ENCODE peak calls at places on chromosomes 13 and 19, in eight cellular contexts. F is dorsolateral prefrontal cortex, Z is colonic mucosa, H is neural progenitor cell, Q is RWPE2, Y is thoracic aorta, D is OCI-LY7, P is lower leg skin. T is an unnamed sample.

GRCh38 chr13:38361551-38362262 is 12.1 kb downstream of the UFM1 start:
- DNase-seq in F (no peak), Z (no peak), H (no peak), Q (no peak), Y (no peak), D (no peak), P (no peak), T (no peak)

GRCh38 chr13:40129467-40129866 is 474.0 kb downstream of the COG6 start:
- DNase-seq in F (no peak), Z (no peak), H (no peak), Q (no peak), Y (no peak), D (no peak), P (no peak), T (no peak)

GRCh38 chr13:97004096-97004876 is 10.0 kb upstream of the OXGR1 start:
- DNase-seq in F (no peak), Z (no peak), H (no peak), Q (no peak), Y (no peak), D (no peak), P (no peak), T (no peak)

GRCh38 chr19:46766569-46767317 is 20.5 kb upstream of the STRN4 start:
- DNase-seq in F (no peak), Z (peak; percentile 61), H (peak; percentile 69), Q (no peak), Y (no peak), D (peak; percentile 73), P (no peak), T (peak; percentile 58)

GRCh38 chr19:18712981-18713380 is 29.5 kb downstream of the CRTC1 start:
- DNase-seq in F (no peak), Z (no peak), H (no peak), Q (no peak), Y (no peak), D (no peak), P (no peak), T (no peak)

GRCh38 chr19:53982611-53983010 is 8.8 kb upstream of the CACNG6 start:
- DNase-seq in F (no peak), Z (peak; percentile 34), H (peak; percentile 44), Q (no peak), Y (no peak), D (no peak), P (peak; percentile 90), T (peak; percentile 59)

GRCh38 chr19:34308381-34309367 is 54.3 kb downstream of the GARRE1 start:
- DNase-seq in F (no peak), Z (no peak), H (no peak), Q (no peak), Y (no peak), D (peak; percentile 49), P (no peak), T (no peak)

GRCh38 chr13:31046711-31047279 is 114.3 kb downstream of the TEX26 start:
- DNase-seq in F (peak; percentile 36), Z (peak; percentile 54), H (peak; percentile 10), Q (no peak), Y (no peak), D (no peak), P (peak; percentile 86), T (no peak)

GRCh38 chr19:681029-681626 is 4.9 kb downstream of the FSTL3 start:
- DNase-seq in F (peak; percentile 80), Z (no peak), H (peak; percentile 94), Q (no peak), Y (no peak), D (peak; percentile 93), P (peak; percentile 92), T (peak; percentile 90)

GRCh38 chr13:47708386-47708785 is 292.7 kb downstream of the SUCLA2 start:
- DNase-seq in F (no peak), Z (no peak), H (no peak), Q (no peak), Y (no peak), D (no peak), P (no peak), T (no peak)

GRCh38 chr19:28063702-28064101 is 1149.2 kb downstream of the UQCRFS1 start:
- DNase-seq in F (no peak), Z (no peak), H (no peak), Q (no peak), Y (no peak), D (no peak), P (no peak), T (no peak)

GRCh38 chr13:82758056-82758455 is 1124.2 kb downstream of the SLITRK1 start:
- DNase-seq in F (no peak), Z (no peak), H (peak; percentile 41), Q (no peak), Y (no peak), D (no peak), P (no peak), T (no peak)

GRCh38 chr13:106161186-106161585 is 374.3 kb downstream of the EFNB2 start:
- DNase-seq in F (no peak), Z (no peak), H (no peak), Q (no peak), Y (no peak), D (no peak), P (no peak), T (no peak)

GRCh38 chr19:49884760-49885159 is 7.3 kb downstream of the TBC1D17 start:
- DNase-seq in F (no peak), Z (no peak), H (no peak), Q (no peak), Y (no peak), D (no peak), P (no peak), T (no peak)

GRCh38 chr19:16942583-16942982 is 53.8 kb downstream of the F2RL3 start:
- DNase-seq in F (no peak), Z (no peak), H (no peak), Q (no peak), Y (no peak), D (no peak), P (peak; percentile 58), T (peak; percentile 22)

DNA sequence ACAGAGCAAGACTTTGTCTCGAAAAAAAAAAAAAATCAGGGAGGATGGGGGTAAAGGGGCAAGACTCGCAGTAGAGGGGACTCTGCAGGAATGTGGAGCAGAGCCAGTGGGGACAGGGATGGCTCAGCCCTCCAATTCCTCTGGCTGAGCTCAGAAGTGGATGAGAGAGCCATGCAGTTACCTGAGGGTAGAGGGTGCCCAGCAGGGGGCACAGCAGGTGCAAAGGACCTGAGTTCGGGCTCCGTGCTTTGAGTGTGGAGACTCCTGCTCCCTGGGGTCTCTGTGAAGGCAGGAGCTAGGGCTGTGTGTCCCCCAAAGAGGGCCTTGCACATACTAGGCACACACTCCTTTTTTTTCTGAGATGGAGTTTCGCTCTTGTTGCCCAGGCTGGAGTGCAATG is 7.7 kb downstream of the DOCK6 start:
- DNase-seq in F (no peak), Z (no peak), H (no peak), Q (no peak), Y (no peak), D (no peak), P (no peak), T (no peak)
- TF ChIP-seq CTCF in F (no peak), Z (no peak), H (no peak), Q (no peak), Y (no peak), D (peak; percentile 62), P (no peak), T (no peak)

DNA sequence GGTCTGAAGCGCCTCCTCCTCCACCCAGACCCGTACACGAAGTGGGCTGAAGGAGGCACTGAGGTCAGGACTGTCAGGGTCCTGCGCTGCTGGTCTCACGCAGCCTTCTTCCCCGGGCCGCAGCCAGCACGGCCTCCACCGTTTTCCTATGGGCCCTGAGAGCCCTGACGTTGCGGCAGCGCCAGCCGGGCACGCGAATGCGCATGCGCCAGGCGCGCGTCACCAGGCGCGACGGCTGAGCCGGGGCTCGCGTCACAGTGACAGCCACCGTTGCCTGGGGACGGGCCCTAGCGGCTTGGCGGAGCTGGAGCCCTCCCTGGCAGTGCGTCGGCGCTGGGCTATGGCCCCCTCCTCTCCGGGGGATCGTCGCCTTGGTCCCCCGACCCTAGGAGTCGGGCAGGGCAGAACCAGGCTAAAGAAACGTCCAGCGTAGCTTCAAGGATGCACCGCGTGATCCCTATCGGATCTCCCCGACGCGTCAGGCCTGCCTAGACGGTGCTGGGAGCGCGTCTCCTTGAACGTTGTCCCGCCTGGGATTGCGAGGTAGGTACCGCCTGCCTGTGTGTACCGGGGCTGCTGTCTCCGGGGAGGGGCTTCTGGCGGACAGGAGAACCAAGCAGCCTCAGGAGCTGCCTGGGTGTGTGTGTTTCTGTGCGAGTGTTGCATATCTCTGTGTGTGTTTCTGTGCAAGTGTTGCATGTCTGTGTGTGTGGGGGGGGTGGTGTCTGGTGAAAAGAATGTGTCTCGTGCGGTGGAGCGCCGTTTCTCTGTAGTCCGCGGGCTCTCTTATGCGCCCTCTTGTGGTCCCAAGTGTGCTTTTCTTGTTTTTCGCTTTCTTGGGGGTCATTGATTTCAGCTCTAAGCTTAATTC is 43.2 kb downstream of the ZNF571 start:
- DNase-seq in F (no peak), Z (peak; percentile 66), H (no peak), Q (no peak), Y (no peak), D (no peak), P (peak; percentile 84), T (no peak)
- H3K4me3 ChIP-seq in F (no peak overlapping the region), Z (peak overlapping the region; percentile 52), H (no peak overlapping the region), Q (peak overlapping the region; percentile 36), Y (peak overlapping the region; percentile 49), D (no peak overlapping the region), P (peak overlapping the region; percentile 13), T (peak overlapping the region; percentile 18)

GRCh38 chr13:50081899-50082425 is 66.7 kb downstream of the KCNRG start:
- DNase-seq in F (peak; percentile 98), Z (peak; percentile 99), H (peak; percentile 99), Q (peak; percentile 95), Y (peak; percentile 92), D (peak; percentile 98), P (peak; percentile 99), T (peak; percentile 98)
- TF ChIP-seq CTCF in F (peak; percentile 49), Z (no peak), H (no peak), Q (no peak), Y (no peak), D (peak; percentile 1), P (no peak), T (no peak)

GRCh38 chr13:69616398-69616797 is 491.2 kb upstream of the ATXN8OS start:
- DNase-seq in F (no peak), Z (no peak), H (no peak), Q (no peak), Y (no peak), D (no peak), P (no peak), T (no peak)
- H3K4me3 ChIP-seq in F (no peak overlapping the region), Z (no peak overlapping the region), H (no peak overlapping the region), Q (no peak overlapping the region), Y (no peak overlapping the region), D (no peak overlapping the region), P (no peak overlapping the region), T (no peak overlapping the region)

GRCh38 chr13:107200491-107200890 is 632.6 kb upstream of the ARGLU1 start:
- DNase-seq in F (no peak), Z (no peak), H (no peak), Q (no peak), Y (no peak), D (no peak), P (no peak), T (no peak)
- TF ChIP-seq CTCF in F (no peak), Z (no peak), H (no peak), Q (no peak), Y (no peak), D (no peak), P (no peak), T (no peak)

DNA sequence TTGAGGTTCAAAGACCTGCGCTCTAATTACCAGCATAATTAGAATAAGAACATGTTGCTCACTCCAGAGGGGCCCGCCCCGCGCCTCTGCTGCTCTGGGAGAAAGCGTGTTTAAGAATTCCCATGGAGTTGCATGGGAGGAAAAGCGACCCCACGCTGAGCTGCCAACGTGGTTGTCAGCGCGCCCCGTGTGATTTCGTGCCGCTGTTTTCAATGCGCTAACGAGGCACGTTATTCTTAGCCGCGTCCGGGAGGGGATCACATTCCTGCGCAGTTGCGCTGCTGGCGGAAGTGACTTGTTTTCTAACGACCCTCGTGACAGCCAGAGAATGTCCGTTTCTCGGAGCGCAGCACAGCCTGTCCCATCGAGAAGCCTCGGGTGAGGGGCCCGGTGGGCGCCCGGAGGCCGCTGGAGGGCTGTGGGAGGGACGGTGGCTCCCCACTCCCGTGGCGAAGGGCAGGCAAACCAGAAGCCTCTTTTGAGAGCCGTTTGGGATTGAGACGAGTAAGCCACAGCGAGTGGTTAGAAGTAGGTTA is 173.8 kb upstream of the SOX1 start:
- DNase-seq in F (no peak), Z (no peak), H (peak; percentile 93), Q (no peak), Y (no peak), D (no peak), P (peak; percentile 77), T (no peak)
- H3K4me3 ChIP-seq in F (peak overlapping the region; percentile 41), Z (no peak overlapping the region), H (peak overlapping the region; percentile 49), Q (no peak overlapping the region), Y (no peak overlapping the region), D (no peak overlapping the region), P (no peak overlapping the region), T (no peak overlapping the region)